ENCODE peak calls at places on chromosomes 16 and 17, in four cellular contexts. C, T, R and S are unnamed samples.

GRCh38 chr16:12191102-12191501 is 214.6 kb downstream of the SNX29 start:
- DNase-seq in C (no peak), T (no peak), R (no peak), S (no peak)

GRCh38 chr16:47511882-47512281 is 50.8 kb downstream of the PHKB start:
- DNase-seq in C (no peak), T (no peak), R (no peak), S (peak; percentile 34)

GRCh38 chr17:28325221-28325620 is 6.2 kb downstream of the TMEM97 start:
- DNase-seq in C (no peak), T (no peak), R (no peak), S (no peak)

GRCh38 chr17:2040942-2041560 is 771 bp upstream of the OVCA2 start:
- DNase-seq in C (no peak), T (no peak), R (no peak), S (no peak)

GRCh38 chr16:86046901-86047300 is 147.9 kb downstream of the IRF8 start:
- DNase-seq in C (no peak), T (no peak), R (no peak), S (no peak)

GRCh38 chr17:49670641-49671040 is 7.3 kb downstream of the SPOP start:
- DNase-seq in C (no peak), T (no peak), R (no peak), S (no peak)

GRCh38 chr16:525520-526180 is 1.9 kb upstream of the CAPN15 start:
- DNase-seq in C (peak; percentile 72), T (no peak), R (no peak), S (no peak)

GRCh38 chr17:81164464-81165245 is 652 bp upstream of the PVALEF start:
- DNase-seq in C (no peak), T (no peak), R (no peak), S (no peak)

GRCh38 chr17:43014020-43014615 is 7.5 kb downstream of the IFI35 start:
- DNase-seq in C (no peak), T (no peak), R (no peak), S (no peak)

GRCh38 chr17:1730345-1731193 is 6.1 kb downstream of the WDR81 start:
- DNase-seq in C (no peak), T (peak; percentile 78), R (no peak), S (no peak)

GRCh38 chr17:65659512-65659911 is 98.1 kb upstream of the AXIN2 start:
- DNase-seq in C (no peak), T (no peak), R (no peak), S (no peak)

GRCh38 chr17:35022536-35023063 is 40.9 kb downstream of the RFFL start:
- DNase-seq in C (peak; percentile 82), T (no peak), R (no peak), S (no peak)

GRCh38 chr17:47076171-47076570 is 97.1 kb upstream of the RPRML start:
- DNase-seq in C (no peak), T (no peak), R (no peak), S (no peak)

GRCh38 chr16:85436636-85437160 is 176.4 kb upstream of the GSE1 start:
- DNase-seq in C (no peak), T (peak; percentile 99), R (no peak), S (peak; percentile 88)

GRCh38 chr16:58038219-58038641 is 12.7 kb downstream of the MMP15 start:
- DNase-seq in C (no peak), T (no peak), R (no peak), S (no peak)

GRCh38 chr17:79739148-79740062 is 8.7 kb downstream of the ENPP7 start:
- DNase-seq in C (no peak), T (peak; percentile 29), R (no peak), S (no peak)

GRCh38 chr16:72590179-72590937 is 418.4 kb upstream of the PMFBP1 start:
- DNase-seq in C (no peak), T (no peak), R (peak; percentile 3), S (no peak)

GRCh38 chr16:3518292-3518982 is 17.6 kb downstream of the CLUAP1 start:
- DNase-seq in C (no peak), T (no peak), R (no peak), S (no peak)

GRCh38 chr17:72946696-72947095 is 145.8 kb downstream of the SLC39A11 start:
- DNase-seq in C (no peak), T (no peak), R (no peak), S (no peak)

GRCh38 chr17:81025756-81026155 is 9.2 kb upstream of the BAIAP2 start:
- DNase-seq in C (no peak), T (no peak), R (no peak), S (no peak)

GRCh38 chr16:57383276-57384247 is 11.3 kb downstream of the CX3CL1 start:
- DNase-seq in C (no peak), T (no peak), R (no peak), S (no peak)

GRCh38 chr17:68957944-68958343 is 2.8 kb upstream of the ABCA8 start:
- DNase-seq in C (no peak), T (no peak), R (no peak), S (no peak)

GRCh38 chr16:48609453-48610023 is 442 bp downstream of the N4BP1 start:
- DNase-seq in C (peak; percentile 47), T (peak; percentile 72), R (peak; percentile 66), S (peak; percentile 63)

GRCh38 chr16:69937465-69937951 is 13.6 kb upstream of the CLEC18A start:
- DNase-seq in C (peak; percentile 72), T (peak; percentile 22), R (no peak), S (peak; percentile 59)

GRCh38 chr17:14321476-14321949 is 20.6 kb downstream of the HS3ST3B1 start:
- DNase-seq in C (no peak), T (no peak), R (no peak), S (no peak)

GRCh38 chr17:28949185-28950016 is 1.9 kb downstream of the PHF12 start:
- DNase-seq in C (peak; percentile 48), T (peak; percentile 62), R (peak; percentile 55), S (peak; percentile 74)

GRCh38 chr16:70267516-70267915 is 15.8 kb upstream of the EXOSC6 start:
- DNase-seq in C (peak; percentile 67), T (peak; percentile 38), R (peak; percentile 44), S (peak; percentile 85)

GRCh38 chr16:11585460-11586374 is 1.0 kb downstream of the LITAF start:
- DNase-seq in C (peak; percentile 42), T (no peak), R (peak; percentile 39), S (no peak)

DNA sequence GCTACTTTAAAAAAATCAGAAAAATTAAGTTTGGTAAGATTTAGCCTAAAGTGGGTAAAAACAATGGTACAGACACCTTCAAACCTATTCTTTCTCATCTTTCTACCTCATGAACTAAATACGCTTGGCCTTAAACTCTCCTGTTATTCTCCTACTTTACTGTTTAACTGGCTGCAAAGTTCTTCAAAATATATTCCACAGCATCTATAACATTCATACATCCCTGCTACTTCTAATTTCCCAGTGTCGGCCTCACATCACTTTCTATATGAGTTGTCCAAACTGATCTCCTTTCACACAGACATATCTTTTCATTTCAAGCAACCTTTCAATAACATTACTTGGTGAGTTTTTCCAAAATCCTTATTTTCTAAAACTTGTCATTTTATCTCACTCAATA is 64.0 kb downstream of the MED13 start:
- DNase-seq in C (no peak), T (no peak), R (no peak), S (no peak)
- H3K27ac ChIP-seq in C (no peak overlapping the region), T (no peak overlapping the region), R (no peak overlapping the region), S (no peak overlapping the region)

DNA sequence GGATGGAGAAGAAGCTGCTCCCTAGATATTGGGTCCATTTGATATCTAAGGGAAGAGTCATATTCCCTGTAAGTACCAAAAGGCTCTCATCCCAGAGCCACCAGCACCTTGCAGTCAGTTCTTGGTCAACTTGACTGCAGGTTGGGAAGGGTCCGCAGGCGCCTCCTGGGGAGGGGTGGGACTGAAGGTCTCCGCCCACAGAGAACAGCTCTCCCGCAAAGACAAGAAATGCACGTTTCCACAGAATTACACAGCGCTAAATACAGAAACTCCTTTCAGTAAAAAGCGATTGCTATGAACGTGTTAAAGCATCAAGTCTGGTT is 864 bp upstream of the CTCF start:
- DNase-seq in C (no peak), T (no peak), R (no peak), S (peak; percentile 19)
- H3K27ac ChIP-seq in C (peak overlapping the region; percentile 100), T (peak overlapping the region; percentile 99), R (peak overlapping the region; percentile 95), S (peak overlapping the region; percentile 79)

GRCh38 chr17:76265624-76266243 is 586 bp downstream of the UBALD2 start:
- DNase-seq in C (peak; percentile 53), T (peak; percentile 69), R (peak; percentile 54), S (peak; percentile 73)

GRCh38 chr17:76263896-76264295 is 1.3 kb upstream of the UBALD2 start:
- DNase-seq in C (no peak), T (no peak), R (no peak), S (no peak)

GRCh38 chr17:76262732-76263344 is 2.3 kb upstream of the UBALD2 start:
- DNase-seq in C (no peak), T (no peak), R (peak; percentile 85), S (no peak)

GRCh38 chr17:76264755-76265623 is at the start of gene UBALD2:
- DNase-seq in C (peak; percentile 100), T (peak; percentile 97), R (peak; percentile 100), S (peak; percentile 99)

DNA sequence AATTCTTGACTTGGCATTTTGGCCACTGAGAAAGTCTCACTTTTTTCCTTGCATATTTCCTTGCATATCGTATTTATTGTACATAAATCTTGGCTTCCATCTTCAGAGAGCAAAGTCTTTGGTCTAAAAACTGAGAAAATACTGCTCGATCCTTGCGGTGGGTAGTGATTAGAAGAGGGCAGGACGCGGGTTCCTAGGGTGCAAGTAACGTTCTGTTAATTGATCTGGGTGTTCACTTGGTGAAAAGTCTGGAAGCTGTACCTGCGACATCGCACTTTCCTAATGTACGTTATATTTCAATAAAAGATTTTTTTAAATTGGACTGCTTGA is 758 bp upstream of the UBALD2 start:
- DNase-seq in C (no peak), T (no peak), R (no peak), S (no peak)
- H3K27ac ChIP-seq in C (peak overlapping the region; percentile 67), T (peak overlapping the region; percentile 83), R (peak overlapping the region; percentile 90), S (peak overlapping the region; percentile 22)

GRCh38 chr16:2513405-2514332 is at the start of gene ATP6V0C:
- DNase-seq in C (peak; percentile 86), T (peak; percentile 89), R (peak; percentile 95), S (peak; percentile 96)
- H3K27ac ChIP-seq in C (peak within 1 kb of the TSS; percentile 99), T (peak within 1 kb of the TSS; percentile 96), R (peak within 1 kb of the TSS; percentile 80), S (peak within 1 kb of the TSS; percentile 96)

DNA sequence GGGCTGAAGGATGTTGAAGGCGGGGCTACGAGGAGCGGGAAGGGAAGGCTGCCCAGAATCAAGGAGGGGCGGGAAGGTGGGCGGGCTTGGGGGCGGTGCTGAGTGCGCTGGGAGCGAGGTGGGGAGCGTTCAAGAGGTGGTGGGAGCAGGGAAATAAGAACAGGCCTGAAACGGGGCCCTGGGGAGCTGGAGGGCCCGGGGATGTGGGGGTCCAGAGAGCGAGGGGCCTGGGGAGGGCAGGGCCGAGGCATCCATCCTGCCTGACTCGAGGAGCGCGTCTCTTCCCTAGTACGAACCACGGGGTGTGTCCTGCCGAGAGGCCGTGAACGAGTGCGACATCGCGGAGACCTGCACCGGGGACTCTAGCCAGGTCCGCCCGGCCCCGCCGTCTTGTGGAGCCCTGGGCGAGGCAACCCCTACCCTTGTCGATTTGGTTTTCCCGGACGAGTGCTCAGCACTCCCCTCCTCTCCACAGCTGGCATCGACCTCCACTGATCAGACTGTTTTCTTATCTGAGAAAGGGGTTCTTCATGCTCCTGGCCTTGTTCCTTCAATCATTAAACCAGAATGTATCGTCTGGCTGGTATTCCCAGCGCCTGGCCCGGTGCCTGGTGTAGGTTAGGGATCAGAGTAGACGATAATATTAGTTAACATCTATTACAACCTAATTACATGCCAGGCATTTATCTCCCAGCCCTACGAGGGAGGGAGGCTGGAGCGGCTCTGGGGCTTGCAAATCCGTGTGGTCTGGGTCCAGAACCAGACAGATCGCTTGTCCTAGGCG is 17.2 kb downstream of the ADAM11 start:
- DNase-seq in C (no peak), T (peak; percentile 98), R (no peak), S (no peak)
- H3K27ac ChIP-seq in C (peak overlapping the region; percentile 40), T (no peak overlapping the region), R (no peak overlapping the region), S (no peak overlapping the region)